ENCODE peak calls at places on chromosomes 16 and 17, in eight cellular contexts. K is ascending aorta; E is CD4-positive, alpha-beta memory T cell; R is NT2/D1; T is tibial nerve; U is adipocyte; H is Caco-2; M is cardiac muscle cell. N is an unnamed sample. For H3K4me1, the result is how much of the 10 kb centered on the place peaks cover.

GRCh38 chr16:50812876-50813466 is 71.1 kb downstream of the CYLD start:
- DNase-seq in K (no peak), E (no peak), R (no peak), M (no peak), T (no peak), H (no peak), U (no peak), N (no peak)

GRCh38 chr16:9091867-9092281 is 430 bp downstream of the HAPSTR1 start:
- DNase-seq in H (peak), K (no peak), E (peak), M (peak), T (peak), U (peak), R (no peak), N (no peak)

GRCh38 chr16:56747486-56748045 is 17.6 kb downstream of the NUP93 start:
- DNase-seq in T (no peak), R (no peak), M (peak), K (no peak), U (peak), E (no peak), H (no peak), N (no peak)

GRCh38 chr16:50847166-50847565 is 105.3 kb downstream of the CYLD start:
- DNase-seq in H (no peak), E (no peak), K (no peak), T (no peak), M (no peak), R (no peak), U (no peak), N (no peak)

GRCh38 chr17:59712856-59713255 is 5.4 kb downstream of the VMP1 start:
- DNase-seq in E (no peak), R (no peak), T (no peak), U (no peak), H (no peak), M (no peak), K (no peak), N (no peak)

GRCh38 chr16:84423416-84423837 is 55.1 kb downstream of the ATP2C2 start:
- DNase-seq in K (no peak), U (peak), R (peak), T (no peak), M (no peak), H (peak), E (no peak), N (no peak)

GRCh38 chr16:12588510-12588909 is 215.2 kb downstream of the CPPED1 start:
- DNase-seq in T (no peak), R (no peak), M (no peak), U (no peak), K (no peak), E (no peak), H (no peak), N (no peak)

GRCh38 chr17:83133302-83134121 is 54.1 kb downstream of the METRNL start:
- DNase-seq in R (no peak), T (no peak), K (no peak), M (no peak), U (peak), E (no peak), H (no peak), N (no peak)

GRCh38 chr16:57091990-57092785 is at the start of gene CPNE2:
- DNase-seq in E (no peak), R (no peak), T (no peak), M (peak), H (peak), U (peak), K (no peak), N (no peak)

GRCh38 chr16:72728516-72728915 is 319.4 kb downstream of the ZFHX3 start:
- DNase-seq in K (no peak), U (no peak), T (no peak), M (no peak), R (no peak), H (no peak), E (no peak), N (no peak)

GRCh38 chr16:71723537-71724319 is 773 bp downstream of the PHLPP2 start:
- DNase-seq in R (peak), E (peak), T (peak), U (peak), K (peak), H (peak), M (peak), N (no peak)

GRCh38 chr16:70630960-70631745 is 15.2 kb upstream of the IL34 start:
- DNase-seq in T (no peak), M (no peak), U (no peak), E (no peak), H (no peak), K (no peak), R (no peak), N (no peak)

GRCh38 chr16:27330542-27330941 is 16.8 kb downstream of the IL4R start:
- DNase-seq in E (no peak), M (no peak), U (peak), R (no peak), H (no peak), K (no peak), T (peak), N (no peak)

GRCh38 chr16:21214086-21214485 is 2.7 kb upstream of the ZP2 start:
- DNase-seq in R (no peak), E (no peak), U (no peak), K (no peak), H (no peak), T (no peak), M (no peak), N (no peak)

GRCh38 chr17:75832652-75833400 is 11.4 kb downstream of the UNC13D start:
- DNase-seq in E (peak), M (peak), T (no peak), U (no peak), H (no peak), R (no peak), K (no peak), N (no peak)

GRCh38 chr16:3152273-3153076 is 17.6 kb downstream of the ZNF213 start:
- DNase-seq in R (peak), K (no peak), T (peak), H (peak), U (peak), E (peak), M (peak), N (no peak)

GRCh38 chr16:80437707-80438106 is 103.1 kb upstream of the DYNLRB2 start:
- DNase-seq in H (no peak), M (no peak), R (peak), E (no peak), T (no peak), K (no peak), U (no peak), N (no peak)

GRCh38 chr16:67773569-67774456 is 32.5 kb downstream of the RANBP10 start:
- DNase-seq in R (no peak), M (no peak), K (no peak), U (no peak), H (peak), E (no peak), T (no peak), N (no peak)

GRCh38 chr17:50028207-50029120 is 27.4 kb upstream of the ITGA3 start:
- DNase-seq in R (peak), H (no peak), U (peak), E (no peak), T (no peak), M (peak), K (no peak), N (no peak)

GRCh38 chr17:10249271-10250010 is 51.0 kb upstream of the GAS7 start:
- DNase-seq in T (no peak), E (no peak), K (no peak), H (no peak), M (no peak), U (no peak), R (no peak), N (no peak)

GRCh38 chr16:2174396-2175131 is 19.0 kb downstream of the TRAF7 start:
- DNase-seq in K (no peak), E (no peak), R (no peak), U (no peak), M (no peak), H (no peak), T (no peak), N (no peak)

GRCh38 chr17:82013341-82013740 is 9.3 kb downstream of the CENPX start:
- DNase-seq in R (no peak), K (no peak), T (no peak), E (no peak), H (no peak), U (no peak), M (no peak), N (no peak)

DNA sequence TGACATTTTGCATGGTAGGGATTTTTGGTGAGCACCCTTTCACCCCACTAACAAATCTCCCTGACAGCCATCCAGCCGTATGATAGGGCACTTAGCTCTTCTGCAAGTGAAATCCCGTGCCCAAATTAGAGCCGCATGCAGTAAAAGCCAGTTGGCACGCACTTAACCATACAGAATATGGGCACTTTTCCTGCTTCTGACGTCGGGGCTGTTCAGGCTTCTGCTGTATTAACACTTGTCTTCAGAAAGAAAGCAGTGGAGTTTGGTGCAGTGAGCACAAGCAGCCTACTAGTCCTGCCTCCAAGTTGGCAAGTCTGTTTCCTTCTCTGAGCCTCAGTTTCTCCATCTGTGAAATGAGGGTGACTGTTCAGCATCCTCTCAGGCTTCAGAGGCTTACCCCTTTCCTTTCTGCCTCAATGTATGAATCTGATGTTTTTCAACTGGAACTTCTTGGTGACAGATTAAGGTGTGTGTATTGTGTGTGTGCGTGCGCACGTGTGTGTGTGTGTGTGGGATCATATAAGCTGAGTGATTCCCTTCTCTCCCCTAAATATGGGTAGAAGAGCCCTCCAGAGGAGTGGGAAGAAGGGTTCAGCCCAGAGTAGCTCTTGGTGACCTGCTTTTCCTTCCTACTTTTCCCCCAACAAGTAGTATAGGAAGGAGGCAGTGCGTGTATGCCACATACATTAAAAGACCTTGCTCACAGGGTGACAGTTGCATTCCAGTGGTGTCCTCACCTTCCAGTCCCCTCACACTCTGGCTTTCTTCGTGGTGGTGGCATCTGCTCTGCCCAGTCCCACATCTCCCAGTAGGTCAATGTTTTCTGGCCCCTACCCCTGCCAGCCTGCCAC is 19.0 kb downstream of the IGF2BP1 start:
- DNase-seq in R (no peak), K (no peak), T (no peak), M (no peak), E (no peak), H (no peak), U (no peak), N (no peak)
- H3K4me1 ChIP-seq in R (under half), K (under half), T (under half), M (half or more), E (under half), H (half or more), U (under half), N (under half)

DNA sequence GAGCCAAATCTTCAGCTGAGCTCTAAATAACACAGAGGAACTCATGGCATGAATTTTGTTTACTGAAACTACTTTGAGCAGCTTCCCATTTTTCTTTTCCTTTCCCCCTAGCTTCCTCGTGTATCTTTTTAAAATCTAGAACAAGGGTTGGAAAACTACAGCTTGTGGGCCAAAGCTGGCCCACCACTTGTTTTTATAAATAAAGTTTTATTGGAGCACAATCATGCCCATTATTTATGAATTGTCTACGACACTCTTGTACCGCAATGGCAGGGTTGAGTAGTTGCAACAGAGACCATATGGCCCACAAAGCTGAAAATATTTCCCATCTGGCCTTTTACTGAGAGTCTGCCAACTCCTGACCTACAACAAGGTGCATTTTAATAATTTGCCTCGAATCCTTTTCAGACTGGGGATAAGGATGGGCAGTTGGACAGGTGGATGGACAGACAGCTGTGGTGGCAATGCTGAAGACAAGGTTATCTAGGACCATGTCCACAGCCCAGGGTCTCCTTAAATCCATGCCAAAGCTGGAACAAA is 87.7 kb downstream of the RMI2 start:
- DNase-seq in T (no peak), H (no peak), E (no peak), M (no peak), K (no peak), U (no peak), R (no peak), N (no peak)
- H3K4me3 ChIP-seq in T (no peak), H (no peak), E (no peak), M (no peak), K (no peak), U (no peak), R (no peak), N (no peak)

DNA sequence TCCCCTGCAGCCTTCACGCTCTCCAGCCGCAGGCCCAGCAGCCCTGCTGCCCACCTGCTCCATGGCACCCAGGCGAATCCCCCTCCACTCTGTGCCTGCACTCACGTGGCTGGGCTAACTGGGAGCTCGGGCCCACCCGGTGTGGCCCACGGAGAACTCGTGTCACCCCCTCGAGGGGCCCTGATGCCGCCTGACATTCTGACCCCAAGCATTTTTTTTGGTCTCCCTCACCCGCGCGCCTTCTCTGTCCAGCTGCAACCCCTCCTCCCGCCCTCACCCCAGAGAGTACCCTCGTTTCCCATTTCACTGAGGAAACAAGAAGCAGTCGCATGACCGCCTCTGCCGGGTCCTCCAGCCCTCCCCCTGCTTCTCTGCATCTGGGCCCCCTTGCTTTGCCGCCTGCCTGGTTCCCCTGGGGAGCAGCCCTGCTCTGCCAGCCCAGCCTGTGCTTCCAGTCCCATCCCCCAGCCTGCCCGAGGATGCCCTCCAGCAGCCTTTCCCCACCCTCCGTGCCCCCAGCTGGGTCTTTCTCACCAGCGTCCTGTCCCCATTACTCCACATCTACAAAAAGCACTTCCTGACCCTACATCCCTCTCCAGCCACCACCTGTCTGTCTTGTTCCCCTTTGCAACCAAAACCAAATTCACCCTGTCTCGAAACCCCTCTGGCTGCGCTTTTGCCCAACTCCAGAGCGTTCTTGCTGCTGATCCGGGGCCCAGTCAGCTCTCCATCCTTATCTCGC is 146.3 kb upstream of the CHMP6 start:
- DNase-seq in M (no peak), H (no peak), R (no peak), T (no peak), K (no peak), U (no peak), E (no peak), N (no peak)
- H3K4me1 ChIP-seq in M (under half), H (under half), R (under half), T (under half), K (under half), U (under half), E (under half), N (under half)

GRCh38 chr17:8798176-8799000 is 777 bp downstream of the MFSD6L start:
- DNase-seq in M (no peak), R (no peak), E (no peak), H (no peak), T (no peak), K (no peak), U (no peak), N (no peak)
- H3K4me3 ChIP-seq in M (peak), R (no peak), E (no peak), H (no peak), T (no peak), K (no peak), U (no peak), N (peak)